ENCODE peak calls at places on chromosomes 7 and 10, in four cellular contexts. E is NT2/D1, V is HepG2, D is GM12878. S is an unnamed sample.

GRCh38 chr7:154650275-154650674 is 352.6 kb downstream of the PAXIP1 start:
- DNase-seq in E (no peak), V (no peak), D (no peak), S (no peak)

GRCh38 chr7:38700111-38700510 is 68.9 kb upstream of the AMPH start:
- DNase-seq in E (no peak), V (no peak), D (no peak), S (no peak)

GRCh38 chr10:99540339-99540672 is 7.6 kb downstream of the NKX2-3 start:
- DNase-seq in E (no peak), V (no peak), D (no peak), S (no peak)

GRCh38 chr7:94509264-94509878 is at the start of gene CASD1:
- DNase-seq in E (no peak), V (peak; percentile 33), D (no peak), S (peak; percentile 15)

GRCh38 chr10:78433063-78433717 is 399.5 kb downstream of the RPS24 start:
- DNase-seq in E (no peak), V (no peak), D (no peak), S (no peak)

GRCh38 chr10:72133517-72133916 is 45.2 kb upstream of the SPOCK2 start:
- DNase-seq in E (no peak), V (peak; percentile 18), D (peak; percentile 92), S (no peak)

GRCh38 chr10:120477006-120477722 is 20.1 kb downstream of the PLPP4 start:
- DNase-seq in E (no peak), V (no peak), D (no peak), S (no peak)

GRCh38 chr10:129035052-129035805 is 431.8 kb upstream of the MGMT start:
- DNase-seq in E (no peak), V (no peak), D (no peak), S (no peak)

GRCh38 chr10:72107325-72108003 is 19.1 kb upstream of the SPOCK2 start:
- DNase-seq in E (no peak), V (no peak), D (no peak), S (no peak)

GRCh38 chr10:94279835-94280709 is 82.7 kb downstream of the NOC3L start:
- DNase-seq in E (peak; percentile 47), V (peak; percentile 29), D (peak; percentile 11), S (peak; percentile 62)

GRCh38 chr7:104209063-104209462 is 1.2 kb upstream of the ORC5 start:
- DNase-seq in E (no peak), V (no peak), D (no peak), S (no peak)

GRCh38 chr7:31858051-31858450 is 171.0 kb downstream of the PPP1R17 start:
- DNase-seq in E (no peak), V (no peak), D (no peak), S (no peak)

GRCh38 chr7:66697451-66698438 is 42.8 kb upstream of the RABGEF1 start:
- DNase-seq in E (no peak), V (peak; percentile 33), D (no peak), S (no peak)

GRCh38 chr10:61943699-61944444 is 42.4 kb downstream of the ARID5B start:
- DNase-seq in E (no peak), V (no peak), D (no peak), S (no peak)

GRCh38 chr7:75667938-75668337 is 70.8 kb downstream of the HIP1 start:
- DNase-seq in E (no peak), V (no peak), D (no peak), S (no peak)

GRCh38 chr10:5606321-5606720 is 60.1 kb downstream of the ASB13 start:
- DNase-seq in E (no peak), V (no peak), D (no peak), S (no peak)

GRCh38 chr10:52644678-52645434 is 127.7 kb downstream of the MBL2 start:
- DNase-seq in E (peak; percentile 18), V (peak; percentile 48), D (no peak), S (peak; percentile 59)

GRCh38 chr7:127897704-127898454 is 133.4 kb downstream of the LRRC4 start:
- DNase-seq in E (no peak), V (no peak), D (no peak), S (no peak)

GRCh38 chr7:124162667-124163066 is 129.8 kb upstream of the TMEM229A start:
- DNase-seq in E (no peak), V (no peak), D (no peak), S (no peak)

GRCh38 chr7:28045592-28045991 is 135.0 kb downstream of the JAZF1 start:
- DNase-seq in E (no peak), V (no peak), D (no peak), S (no peak)
- TF ChIP-seq YY1 in E (no peak), V (no peak), D (no peak), S (no peak)

GRCh38 chr10:3006093-3006492 is 61.3 kb upstream of the PFKP start:
- DNase-seq in E (no peak), V (no peak), D (no peak), S (no peak)

GRCh38 chr10:3008518-3009195 is 58.7 kb upstream of the PFKP start:
- DNase-seq in E (no peak), V (no peak), D (no peak), S (no peak)

GRCh38 chr10:3009341-3009740 is 58.0 kb upstream of the PFKP start:
- DNase-seq in E (no peak), V (peak; percentile 16), D (no peak), S (no peak)

GRCh38 chr10:3010819-3011422 is 56.4 kb upstream of the PFKP start:
- DNase-seq in E (no peak), V (peak; percentile 21), D (no peak), S (no peak)

GRCh38 chr10:3010327-3010726 is 57.0 kb upstream of the PFKP start:
- DNase-seq in E (no peak), V (no peak), D (no peak), S (no peak)
- H3K27me3 ChIP-seq in E (no peaks in the 10 kb centered on the region), V (peaks cover 22% of the 10 kb centered on the region), D (peaks cover 11% of the 10 kb centered on the region), S (no peaks in the 10 kb centered on the region)

DNA sequence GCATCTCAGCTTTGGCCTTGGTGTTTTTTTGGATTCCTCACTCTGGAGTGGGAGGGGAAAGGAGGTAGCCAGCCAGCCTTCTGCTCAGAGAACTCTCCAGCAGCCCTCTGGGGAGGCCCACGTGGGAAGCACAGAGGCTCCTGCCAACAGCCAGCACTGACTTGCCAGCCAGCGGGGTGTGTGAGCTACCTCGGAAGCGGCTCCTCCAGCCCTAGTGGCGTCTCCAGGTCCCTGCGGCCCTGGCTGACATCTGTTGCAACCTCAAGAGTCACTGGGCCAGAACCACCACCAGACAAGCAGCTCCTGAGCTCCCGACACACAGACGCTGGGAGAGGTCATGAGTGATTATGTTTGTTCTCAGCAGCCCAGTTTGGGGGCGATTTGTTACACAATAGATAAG is 180.2 kb upstream of the FZD8 start:
- DNase-seq in E (peak; percentile 18), V (peak; percentile 3), D (no peak), S (peak; percentile 74)
- TF ChIP-seq SUZ12 in E (no peak), V (no peak), D (no peak), S (no peak)

GRCh38 chr7:98348726-98349474 is 52.0 kb downstream of the BAIAP2L1 start:
- DNase-seq in E (no peak), V (no peak), D (no peak), S (no peak)
- TF ChIP-seq YY1 in E (no peak), V (no peak), D (no peak), S (no peak)